ENCODE peak calls at places on chromosomes 1 and 21, in ten cellular contexts. Y is neural crest cell; N is CD8-positive, alpha-beta memory T cell; G is NCI-H774; I is HuH-7.5; U is iPS-NIHi11; Q is H54; H is stimulated activated CD4-positive, alpha-beta T cell treated with anti-CD3 and anti-CD28 coated beads, Interleukin-12 subunit alpha, Interleukin-12 subunit beta, amount 100 ng/mL, for 24 hours; Z is T-helper 1 cell; S is iris pigment epithelial cell. D is an unnamed sample.

GRCh38 chr1:56416385-56416972 is 162.9 kb downstream of the PLPP3 start:
- DNase-seq in Y (no peak), N (no peak), G (no peak), I (no peak), U (no peak), Q (no peak), H (no peak), Z (no peak), S (peak), D (no peak)

GRCh38 chr1:158398818-158399502 is at the start of gene OR10T2:
- DNase-seq in Y (no peak), N (no peak), G (no peak), I (no peak), U (no peak), Q (no peak), H (no peak), Z (no peak), S (no peak), D (no peak)

GRCh38 chr1:87462894-87463293 is 134.2 kb downstream of the LMO4 start:
- DNase-seq in Y (no peak), N (no peak), G (no peak), I (no peak), U (no peak), Q (no peak), H (no peak), Z (no peak), S (no peak), D (no peak)

GRCh38 chr1:28416509-28417194 is 47.1 kb downstream of the PHACTR4 start:
- DNase-seq in Y (no peak), N (no peak), G (no peak), I (no peak), U (no peak), Q (no peak), H (no peak), Z (no peak), S (no peak), D (no peak)

GRCh38 chr21:29376556-29376955 is 77.8 kb downstream of the BACH1 start:
- DNase-seq in Y (peak), N (peak), G (no peak), I (peak), U (peak), Q (peak), H (no peak), Z (peak), S (peak), D (no peak)

GRCh38 chr1:205491794-205492193 is 12.7 kb upstream of the CDK18 start:
- DNase-seq in Y (no peak), N (no peak), G (no peak), I (no peak), U (no peak), Q (no peak), H (no peak), Z (no peak), S (no peak), D (no peak)

GRCh38 chr1:3910049-3910731 is 10.1 kb upstream of the C1orf174 start:
- DNase-seq in Y (no peak), N (no peak), G (no peak), I (no peak), U (no peak), Q (no peak), H (no peak), Z (no peak), S (no peak), D (no peak)

GRCh38 chr1:194535369-194535768 is 1349.0 kb upstream of the B3GALT2 start:
- DNase-seq in Y (no peak), N (no peak), G (no peak), I (no peak), U (peak), Q (no peak), H (no peak), Z (no peak), S (no peak), D (no peak)

GRCh38 chr21:44982558-44983244 is 42.9 kb downstream of the SLX9 start:
- DNase-seq in Y (no peak), N (no peak), G (no peak), I (no peak), U (no peak), Q (no peak), H (no peak), Z (no peak), S (peak), D (no peak)

GRCh38 chr1:90122679-90123340 is 127.9 kb downstream of the ZNF326 start:
- DNase-seq in Y (no peak), N (no peak), G (no peak), I (no peak), U (no peak), Q (no peak), H (no peak), Z (no peak), S (no peak), D (no peak)

GRCh38 chr1:167263784-167264464 is 43.2 kb downstream of the POU2F1 start:
- DNase-seq in Y (no peak), N (no peak), G (no peak), I (no peak), U (peak), Q (peak), H (no peak), Z (no peak), S (peak), D (no peak)

GRCh38 chr1:183778006-183778405 is 26.9 kb upstream of the RGL1 start:
- DNase-seq in Y (no peak), N (no peak), G (no peak), I (no peak), U (no peak), Q (no peak), H (no peak), Z (no peak), S (peak), D (no peak)

GRCh38 chr1:156502396-156502748 is 1.8 kb upstream of the MEF2D start:
- DNase-seq in Y (no peak), N (no peak), G (no peak), I (no peak), U (no peak), Q (no peak), H (no peak), Z (no peak), S (no peak), D (no peak)

GRCh38 chr1:229841230-229841629 is 215.2 kb downstream of the URB2 start:
- DNase-seq in Y (no peak), N (no peak), G (no peak), I (no peak), U (no peak), Q (no peak), H (no peak), Z (no peak), S (no peak), D (no peak)

GRCh38 chr1:227766015-227766634 is 30.9 kb downstream of the SNAP47 start:
- DNase-seq in Y (no peak), N (peak), G (peak), I (no peak), U (no peak), Q (peak), H (peak), Z (peak), S (no peak), D (no peak)

GRCh38 chr1:6003568-6004411 is 11.6 kb upstream of the NPHP4 start:
- DNase-seq in Y (peak), N (no peak), G (no peak), I (no peak), U (peak), Q (no peak), H (no peak), Z (no peak), S (no peak), D (no peak)

GRCh38 chr1:11198851-11199628 is 9.9 kb downstream of the ANGPTL7 start:
- DNase-seq in Y (no peak), N (no peak), G (no peak), I (no peak), U (no peak), Q (no peak), H (no peak), Z (no peak), S (no peak), D (no peak)

GRCh38 chr1:15836772-15837669 is 10.5 kb upstream of the SPEN start:
- DNase-seq in Y (no peak), N (peak), G (no peak), I (no peak), U (no peak), Q (no peak), H (peak), Z (peak), S (no peak), D (no peak)

GRCh38 chr1:247857069-247857985 is at the start of gene TRIM58:
- DNase-seq in Y (peak), N (no peak), G (no peak), I (no peak), U (peak), Q (no peak), H (no peak), Z (no peak), S (no peak), D (no peak)

GRCh38 chr1:7975212-7975865 is 13.8 kb downstream of the PARK7 start:
- DNase-seq in Y (peak), N (no peak), G (peak), I (peak), U (peak), Q (peak), H (no peak), Z (no peak), S (peak), D (peak)

GRCh38 chr1:178093958-178094751 is at the start of gene RASAL2:
- DNase-seq in Y (peak), N (no peak), G (peak), I (peak), U (peak), Q (peak), H (no peak), Z (no peak), S (peak), D (no peak)

GRCh38 chr1:184036517-184036949 is 995 bp downstream of the COLGALT2 start:
- DNase-seq in Y (peak), N (peak), G (no peak), I (peak), U (peak), Q (no peak), H (no peak), Z (no peak), S (no peak), D (no peak)

GRCh38 chr1:155940531-155940992 is 876 bp upstream of the RXFP4 start:
- DNase-seq in Y (no peak), N (no peak), G (no peak), I (no peak), U (no peak), Q (peak), H (no peak), Z (no peak), S (peak), D (peak)

GRCh38 chr1:1373051-1373450 is 2.0 kb downstream of the AURKAIP1 start:
- DNase-seq in Y (no peak), N (no peak), G (no peak), I (no peak), U (no peak), Q (no peak), H (no peak), Z (no peak), S (no peak), D (no peak)

GRCh38 chr21:42590431-42591131 is 62.8 kb upstream of the PDE9A start:
- DNase-seq in Y (no peak), N (no peak), G (no peak), I (no peak), U (no peak), Q (no peak), H (no peak), Z (no peak), S (no peak), D (no peak)

GRCh38 chr1:116556289-116557006 is 14.4 kb downstream of the CD58 start:
- DNase-seq in Y (no peak), N (peak), G (no peak), I (no peak), U (no peak), Q (peak), H (peak), Z (peak), S (peak), D (no peak)

GRCh38 chr1:22157359-22157966 is 14.6 kb upstream of the WNT4 start:
- DNase-seq in Y (no peak), N (no peak), G (no peak), I (no peak), U (no peak), Q (no peak), H (no peak), Z (no peak), S (no peak), D (no peak)

GRCh38 chr1:68516066-68516465 is 19.2 kb upstream of the DEPDC1 start:
- DNase-seq in Y (no peak), N (no peak), G (no peak), I (no peak), U (no peak), Q (no peak), H (no peak), Z (no peak), S (peak), D (no peak)

GRCh38 chr1:228030451-228031201 is 23.8 kb downstream of the WNT3A start:
- DNase-seq in Y (no peak), N (no peak), G (no peak), I (no peak), U (no peak), Q (no peak), H (no peak), Z (no peak), S (no peak), D (no peak)

GRCh38 chr21:45401054-45401518 is 3.9 kb upstream of the COL18A1 start:
- DNase-seq in Y (no peak), N (no peak), G (no peak), I (no peak), U (no peak), Q (no peak), H (no peak), Z (no peak), S (no peak), D (no peak)

D was measured in Panc1.